ENCODE peak calls at places on chromosome 7, in nine cellular contexts. A, C, J, X, H, Y, B, K and R are unnamed samples.

GRCh38 chr7:4712371-4713182 is 30.5 kb downstream of the FOXK1 start:
- DNase-seq in A (no peak), C (no peak), J (peak), X (no peak), H (peak), Y (no peak), B (no peak), K (no peak), R (no peak)

GRCh38 chr7:99379043-99379577 is 4.6 kb downstream of the ARPC1B start:
- DNase-seq in A (no peak), C (peak), J (peak), X (no peak), H (peak), Y (peak), B (no peak), K (no peak), R (peak)

GRCh38 chr7:106597014-106597413 is 63.9 kb downstream of the CCDC71L start:
- DNase-seq in A (no peak), C (no peak), J (no peak), X (no peak), H (no peak), Y (no peak), B (no peak), K (no peak), R (no peak)

GRCh38 chr7:133571066-133571465 is 318.2 kb downstream of the EXOC4 start:
- DNase-seq in A (no peak), C (no peak), J (no peak), X (no peak), H (no peak), Y (peak), B (no peak), K (no peak), R (no peak)

GRCh38 chr7:82275342-82275741 is 168.2 kb downstream of the CACNA2D1 start:
- DNase-seq in A (no peak), C (no peak), J (no peak), X (no peak), H (no peak), Y (no peak), B (no peak), K (peak), R (no peak)

GRCh38 chr7:135774284-135774683 is 25.7 kb upstream of the FAM180A start:
- DNase-seq in A (no peak), C (no peak), J (peak), X (no peak), H (peak), Y (no peak), B (no peak), K (peak), R (no peak)

GRCh38 chr7:29243777-29244655 is 49.4 kb downstream of the CHN2 start:
- DNase-seq in A (no peak), C (no peak), J (no peak), X (peak), H (no peak), Y (no peak), B (no peak), K (no peak), R (no peak)

GRCh38 chr7:17444673-17445072 is 146.2 kb downstream of the AHR start:
- DNase-seq in A (no peak), C (peak), J (peak), X (no peak), H (peak), Y (peak), B (no peak), K (no peak), R (no peak)

GRCh38 chr7:90621892-90622182 is 25.7 kb downstream of the CDK14 start:
- DNase-seq in A (no peak), C (no peak), J (no peak), X (no peak), H (peak), Y (no peak), B (no peak), K (no peak), R (no peak)

GRCh38 chr7:101787864-101788263 is 29.6 kb upstream of the CUX1 start:
- DNase-seq in A (no peak), C (no peak), J (no peak), X (no peak), H (no peak), Y (no peak), B (peak), K (no peak), R (no peak)

GRCh38 chr7:99029481-99030144 is 114.3 kb downstream of the SMURF1 start:
- DNase-seq in A (no peak), C (no peak), J (no peak), X (no peak), H (peak), Y (peak), B (no peak), K (no peak), R (no peak)

GRCh38 chr7:57427594-57427993 is 22.4 kb upstream of the ZNF716 start:
- DNase-seq in A (no peak), C (no peak), J (no peak), X (no peak), H (no peak), Y (no peak), B (no peak), K (no peak), R (no peak)

GRCh38 chr7:157193274-157193673 is 54.5 kb downstream of the UBE3C start:
- DNase-seq in A (no peak), C (no peak), J (no peak), X (no peak), H (no peak), Y (no peak), B (no peak), K (no peak), R (no peak)

GRCh38 chr7:84701524-84702306 is 485.1 kb downstream of the SEMA3D start:
- DNase-seq in A (no peak), C (no peak), J (peak), X (no peak), H (peak), Y (peak), B (no peak), K (no peak), R (no peak)

GRCh38 chr7:33882040-33882800 is 23.1 kb upstream of the BMPER start:
- DNase-seq in A (no peak), C (no peak), J (no peak), X (no peak), H (no peak), Y (peak), B (no peak), K (no peak), R (no peak)

GRCh38 chr7:149218469-149219420 is 20.7 kb upstream of the ZNF212 start:
- DNase-seq in A (no peak), C (no peak), J (no peak), X (no peak), H (peak), Y (peak), B (no peak), K (no peak), R (no peak)

GRCh38 chr7:136741941-136742340 is 126.5 kb upstream of the CHRM2 start:
- DNase-seq in A (no peak), C (no peak), J (peak), X (no peak), H (no peak), Y (no peak), B (no peak), K (no peak), R (no peak)

GRCh38 chr7:155972247-155972646 is 160.0 kb upstream of the SHH start:
- DNase-seq in A (no peak), C (no peak), J (no peak), X (no peak), H (no peak), Y (no peak), B (no peak), K (no peak), R (no peak)

GRCh38 chr7:121126801-121127534 is 138.5 kb downstream of the CPED1 start:
- DNase-seq in A (no peak), C (no peak), J (peak), X (no peak), H (peak), Y (peak), B (no peak), K (peak), R (no peak)

GRCh38 chr7:68269410-68269809 is 1272.8 kb downstream of the TYW1 start:
- DNase-seq in A (no peak), C (no peak), J (no peak), X (no peak), H (no peak), Y (peak), B (no peak), K (no peak), R (no peak)

GRCh38 chr7:112791465-112792168 is 1.4 kb upstream of the TMEM168 start:
- DNase-seq in A (no peak), C (no peak), J (no peak), X (no peak), H (no peak), Y (no peak), B (no peak), K (no peak), R (no peak)

GRCh38 chr7:100248483-100248882 is 28.7 kb downstream of the PVRIG start:
- DNase-seq in A (no peak), C (no peak), J (no peak), X (no peak), H (no peak), Y (no peak), B (no peak), K (no peak), R (no peak)